ENCODE peak calls at places on chromosome 22, in eight cellular contexts. T is MM.1S; S is fibroblast of lung; K is tibial artery; A is naive thymus-derived CD4-positive, alpha-beta T cell; F is lung; Y is IMR-90; B is cardiac muscle cell. P is an unnamed sample.

GRCh38 chr22:45644714-45645113 is 26.9 kb upstream of the ATXN10 start:
- DNase-seq in A (no peak), F (no peak), B (no peak), S (no peak), Y (no peak), T (no peak), K (no peak), P (no peak)

GRCh38 chr22:20747223-20747622 is 26.7 kb upstream of the SERPIND1 start:
- DNase-seq in B (no peak), T (no peak), A (no peak), K (no peak), Y (no peak), S (no peak), F (no peak), P (peak; percentile 21)

GRCh38 chr22:26170795-26171194 is 1.5 kb downstream of the SEZ6L start:
- DNase-seq in K (no peak), S (no peak), B (peak; percentile 85), F (no peak), A (no peak), T (no peak), Y (no peak), P (no peak)

GRCh38 chr22:47691152-47691895 is 928.9 kb downstream of the TBC1D22A start:
- DNase-seq in T (no peak), B (no peak), A (no peak), F (no peak), S (no peak), Y (no peak), K (no peak), P (no peak)

GRCh38 chr22:47692811-47693210 is 930.4 kb downstream of the TBC1D22A start:
- DNase-seq in S (no peak), B (no peak), K (no peak), F (no peak), A (no peak), Y (no peak), T (no peak), P (no peak)

GRCh38 chr22:27541831-27542230 is 259.7 kb downstream of the MN1 start:
- DNase-seq in A (no peak), B (no peak), K (no peak), T (no peak), Y (no peak), F (no peak), S (no peak), P (no peak)

GRCh38 chr22:19765477-19766234 is 5.1 kb downstream of the TBX1 start:
- DNase-seq in B (no peak), F (no peak), Y (no peak), A (peak; percentile 7), K (no peak), T (no peak), S (no peak), P (no peak)

GRCh38 chr22:46675938-46676337 is 55.8 kb downstream of the GRAMD4 start:
- DNase-seq in S (no peak), F (no peak), K (no peak), B (no peak), A (no peak), Y (no peak), T (no peak), P (no peak)

GRCh38 chr22:17486313-17486712 is 77.0 kb upstream of the SLC25A18 start:
- DNase-seq in A (no peak), T (no peak), Y (no peak), B (no peak), K (no peak), S (no peak), F (no peak), P (no peak)

GRCh38 chr22:22929381-22930221 is 42.0 kb downstream of the IGLL5 start:
- DNase-seq in T (peak; percentile 51), B (no peak), A (no peak), Y (no peak), S (no peak), K (no peak), F (no peak), P (no peak)

GRCh38 chr22:17748555-17749353 is 25.5 kb downstream of the BID start:
- DNase-seq in T (no peak), F (no peak), S (no peak), A (no peak), B (peak; percentile 27), K (no peak), Y (no peak), P (peak; percentile 27)

GRCh38 chr22:46259374-46259773 is 3.8 kb downstream of the PKDREJ start:
- DNase-seq in S (no peak), K (no peak), B (no peak), A (no peak), T (no peak), F (no peak), Y (no peak), P (no peak)

GRCh38 chr22:25353516-25354445 is 134.3 kb downstream of the CRYBB2 start:
- DNase-seq in Y (no peak), B (no peak), T (no peak), A (no peak), K (peak; percentile 44), F (no peak), S (no peak), P (peak; percentile 62)

GRCh38 chr22:25051983-25052710 is 99.6 kb downstream of the KIAA1671 start:
- DNase-seq in A (no peak), F (no peak), B (no peak), T (no peak), Y (no peak), S (no peak), K (no peak), P (peak; percentile 10)

GRCh38 chr22:46934746-46935491 is 172.5 kb downstream of the TBC1D22A start:
- DNase-seq in A (no peak), B (no peak), F (no peak), Y (peak; percentile 98), T (no peak), K (no peak), S (peak; percentile 90), P (peak; percentile 95)

GRCh38 chr22:21443057-21443734 is 24.0 kb upstream of the TMEM191C start:
- DNase-seq in A (no peak), Y (no peak), K (peak; percentile 39), T (no peak), S (no peak), F (no peak), B (no peak), P (no peak)

GRCh38 chr22:44583076-44583760 is 85.2 kb upstream of the RTL6 start:
- DNase-seq in K (peak; percentile 35), B (no peak), A (no peak), T (no peak), F (no peak), Y (peak; percentile 32), S (no peak), P (peak; percentile 88)

GRCh38 chr22:32847067-32847491 is 45.6 kb downstream of the TIMP3 start:
- DNase-seq in Y (no peak), B (no peak), A (no peak), K (peak; percentile 86), F (no peak), S (no peak), T (no peak), P (peak; percentile 81)

GRCh38 chr22:32473388-32473952 is 1.1 kb upstream of the FBXO7 start:
- DNase-seq in B (peak; percentile 73), K (no peak), T (peak; percentile 73), A (peak; percentile 59), Y (peak; percentile 70), S (peak; percentile 74), F (no peak), P (peak; percentile 78)

GRCh38 chr22:17706947-17707346 is 67.3 kb downstream of the BID start:
- DNase-seq in K (no peak), B (no peak), T (no peak), F (no peak), S (no peak), A (no peak), Y (no peak), P (peak; percentile 26)

GRCh38 chr22:45441158-45441557 is 27.7 kb downstream of the RIBC2 start:
- DNase-seq in S (peak; percentile 78), A (peak; percentile 23), F (peak; percentile 45), Y (peak; percentile 68), T (peak; percentile 68), K (peak; percentile 81), B (peak; percentile 80), P (peak; percentile 94)

GRCh38 chr22:41683616-41684015 is 5.1 kb downstream of the SNU13 start:
- DNase-seq in B (no peak), Y (no peak), S (no peak), T (no peak), F (no peak), A (no peak), K (no peak), P (peak; percentile 73)

GRCh38 chr22:41682033-41682807 is 6.4 kb downstream of the SNU13 start:
- DNase-seq in B (peak; percentile 77), A (peak; percentile 86), F (peak; percentile 88), T (peak; percentile 73), K (peak; percentile 93), S (peak; percentile 88), Y (peak; percentile 88), P (peak; percentile 95)

GRCh38 chr22:41684194-41684593 is 4.5 kb downstream of the SNU13 start:
- DNase-seq in K (no peak), B (no peak), A (no peak), F (no peak), S (no peak), Y (no peak), T (no peak), P (no peak)

GRCh38 chr22:41681616-41682015 is 7.1 kb downstream of the SNU13 start:
- DNase-seq in S (no peak), T (no peak), K (no peak), B (no peak), Y (no peak), F (no peak), A (peak; percentile 25), P (no peak)

GRCh38 chr22:41683052-41683451 is 5.6 kb downstream of the SNU13 start:
- DNase-seq in T (no peak), Y (no peak), S (no peak), K (peak; percentile 38), A (no peak), F (no peak), B (no peak), P (no peak)
- H3K4me3 ChIP-seq in T (peak overlapping the region; percentile 60), Y (peak overlapping the region; percentile 94), S (peak overlapping the region; percentile 72), K (peak overlapping the region; percentile 55), A (peak overlapping the region; percentile 91), F (no peak overlapping the region), B (peak overlapping the region; percentile 42), P (peak overlapping the region; percentile 79)

DNA sequence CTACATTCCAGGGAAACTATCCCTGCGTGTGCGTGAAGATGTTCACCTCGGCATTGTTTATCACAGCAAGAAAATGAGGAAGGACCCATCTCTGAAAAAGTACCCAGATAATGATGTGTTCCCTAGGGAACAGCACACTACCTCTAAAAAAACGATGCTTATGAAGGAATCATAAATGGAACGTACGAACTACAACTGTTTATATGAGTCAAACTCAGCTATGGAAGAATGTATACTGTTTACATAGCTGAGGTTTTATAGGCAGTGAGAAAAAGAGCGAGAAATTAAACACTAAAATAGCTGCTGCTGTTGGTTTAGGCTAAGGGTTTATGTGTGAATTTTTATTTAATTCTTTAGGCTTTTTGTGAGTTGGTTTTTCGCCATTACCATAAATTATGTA is 48.9 kb downstream of the APOL1 start:
- DNase-seq in F (no peak), A (no peak), K (no peak), Y (peak; percentile 97), S (peak; percentile 97), B (no peak), T (no peak), P (no peak)
- H3K27ac ChIP-seq in F (peak overlapping the region; percentile 63), A (no peak overlapping the region), K (peak overlapping the region; percentile 8), Y (peak overlapping the region; percentile 94), S (peak overlapping the region; percentile 98), B (no peak overlapping the region), T (no peak overlapping the region), P (peak overlapping the region; percentile 1)

GRCh38 chr22:30490399-30490798 is 15.1 kb downstream of the SEC14L4 start:
- DNase-seq in T (peak; percentile 21), Y (no peak), S (no peak), B (no peak), F (no peak), K (no peak), A (no peak), P (peak; percentile 64)
- H3K4me3 ChIP-seq in T (no peak overlapping the region), Y (no peak overlapping the region), S (no peak overlapping the region), B (no peak overlapping the region), F (no peak overlapping the region), K (no peak overlapping the region), A (no peak overlapping the region), P (no peak overlapping the region)

GRCh38 chr22:42434748-42435425 is 2.7 kb upstream of the NFAM1 start:
- DNase-seq in A (no peak), B (no peak), K (no peak), T (no peak), Y (no peak), F (no peak), S (no peak), P (no peak)
- H3K27ac ChIP-seq in A (no peak overlapping the region), B (no peak overlapping the region), K (no peak overlapping the region), T (no peak overlapping the region), Y (no peak overlapping the region), F (no peak overlapping the region), S (no peak overlapping the region), P (no peak overlapping the region)

P was measured in osteoblast.